ENCODE peak calls at places on chromosomes 6 and 20, in eight cellular contexts. N is effector memory CD4-positive, alpha-beta T cell; F is spleen; P is astrocyte of the spinal cord; Q is heart left ventricle; O is OCI-LY7; A is prostate gland; I is H7. G is an unnamed sample.

GRCh38 chr6:138818496-138819194 is 22.8 kb downstream of the ECT2L start:
- DNase-seq in N (no peak), F (no peak), P (no peak), Q (no peak), O (peak), A (no peak), I (no peak), G (no peak)

GRCh38 chr6:1103945-1104623 is 207.8 kb upstream of the FOXQ1 start:
- DNase-seq in N (no peak), F (no peak), P (peak), Q (no peak), O (no peak), A (peak), I (peak), G (peak)

GRCh38 chr6:122454673-122455072 is 16.9 kb downstream of the SERINC1 start:
- DNase-seq in N (no peak), F (no peak), P (no peak), Q (no peak), O (no peak), A (no peak), I (no peak), G (no peak)

GRCh38 chr6:125363010-125363359 is 61.2 kb upstream of the HDDC2 start:
- DNase-seq in N (no peak), F (no peak), P (peak), Q (no peak), O (no peak), A (no peak), I (no peak), G (no peak)

GRCh38 chr6:147211831-147212230 is 7.6 kb downstream of the STXBP5 start:
- DNase-seq in N (no peak), F (no peak), P (no peak), Q (no peak), O (no peak), A (no peak), I (no peak), G (no peak)

GRCh38 chr6:22356362-22356940 is 59.6 kb upstream of the PRL start:
- DNase-seq in N (no peak), F (no peak), P (no peak), Q (no peak), O (no peak), A (no peak), I (no peak), G (no peak)

GRCh38 chr6:147849401-147849800 is 340.9 kb downstream of the SAMD5 start:
- DNase-seq in N (no peak), F (no peak), P (no peak), Q (no peak), O (no peak), A (no peak), I (no peak), G (no peak)

GRCh38 chr20:51138576-51138975 is 115.7 kb upstream of the KCNG1 start:
- DNase-seq in N (no peak), F (no peak), P (no peak), Q (no peak), O (no peak), A (no peak), I (no peak), G (no peak)

GRCh38 chr20:23820493-23820892 is 6.0 kb downstream of the CST2 start:
- DNase-seq in N (no peak), F (no peak), P (peak), Q (no peak), O (no peak), A (no peak), I (no peak), G (no peak)

GRCh38 chr6:80523531-80523970 is 417.1 kb downstream of the BCKDHB start:
- DNase-seq in N (no peak), F (peak), P (peak), Q (no peak), O (no peak), A (no peak), I (peak), G (peak)

GRCh38 chr20:47713941-47714450 is 71.3 kb downstream of the SULF2 start:
- DNase-seq in N (no peak), F (no peak), P (peak), Q (no peak), O (no peak), A (no peak), I (no peak), G (peak)

GRCh38 chr6:148435386-148435785 is 92.7 kb downstream of the SASH1 start:
- DNase-seq in N (no peak), F (no peak), P (no peak), Q (no peak), O (no peak), A (no peak), I (no peak), G (no peak)

GRCh38 chr6:6008648-6009421 is 2.1 kb upstream of the NRN1 start:
- DNase-seq in N (no peak), F (peak), P (peak), Q (peak), O (peak), A (no peak), I (peak), G (peak)

GRCh38 chr6:109453594-109454482 is 1.7 kb downstream of the MICAL1 start:
- DNase-seq in N (no peak), F (peak), P (no peak), Q (no peak), O (peak), A (no peak), I (peak), G (no peak)

GRCh38 chr6:30965140-30965601 is 18.3 kb upstream of the MUC21 start:
- DNase-seq in N (no peak), F (no peak), P (no peak), Q (no peak), O (no peak), A (no peak), I (no peak), G (no peak)

GRCh38 chr6:167731216-167731615 is 95.5 kb upstream of the AFDN start:
- DNase-seq in N (no peak), F (peak), P (no peak), Q (peak), O (no peak), A (no peak), I (peak), G (no peak)

GRCh38 chr6:22808466-22808865 is 239.1 kb downstream of the HDGFL1 start:
- DNase-seq in N (no peak), F (no peak), P (no peak), Q (no peak), O (no peak), A (no peak), I (no peak), G (no peak)

GRCh38 chr6:136067731-136068341 is 182.3 kb downstream of the MTFR2 start:
- DNase-seq in N (no peak), F (no peak), P (peak), Q (no peak), O (no peak), A (no peak), I (peak), G (no peak)

GRCh38 chr20:32439132-32439829 is 81.2 kb downstream of the ASXL1 start:
- DNase-seq in N (no peak), F (no peak), P (peak), Q (no peak), O (no peak), A (no peak), I (peak), G (peak)

GRCh38 chr6:69232506-69233194 is 564.2 kb downstream of the LMBRD1 start:
- DNase-seq in N (no peak), F (peak), P (peak), Q (peak), O (peak), A (peak), I (peak), G (peak)

GRCh38 chr6:106529438-106529837 is 99.9 kb downstream of the RTN4IP1 start:
- DNase-seq in N (no peak), F (no peak), P (peak), Q (no peak), O (no peak), A (no peak), I (no peak), G (no peak)

GRCh38 chr20:7113577-7114466 is 346.3 kb downstream of the BMP2 start:
- DNase-seq in N (no peak), F (no peak), P (peak), Q (peak), O (peak), A (no peak), I (peak), G (peak)

GRCh38 chr20:25686081-25687077 is 10.3 kb downstream of the ZNF337 start:
- DNase-seq in N (no peak), F (peak), P (no peak), Q (no peak), O (peak), A (no peak), I (no peak), G (no peak)

GRCh38 chr20:47354710-47355488 is 1.6 kb downstream of the ZMYND8 start:
- DNase-seq in N (no peak), F (peak), P (peak), Q (no peak), O (no peak), A (no peak), I (no peak), G (peak)

GRCh38 chr20:52948491-52948890 is 23.7 kb upstream of the TSHZ2 start:
- DNase-seq in N (no peak), F (no peak), P (no peak), Q (no peak), O (no peak), A (no peak), I (no peak), G (no peak)

GRCh38 chr6:14141531-14141930 is 24.0 kb downstream of the CD83 start:
- DNase-seq in N (no peak), F (no peak), P (no peak), Q (no peak), O (no peak), A (no peak), I (no peak), G (no peak)

GRCh38 chr6:87586371-87587077 is 3.3 kb downstream of the RARS2 start:
- DNase-seq in N (no peak), F (no peak), P (no peak), Q (no peak), O (no peak), A (no peak), I (no peak), G (no peak)

GRCh38 chr20:54044156-54044555 is 26.2 kb downstream of the BCAS1 start:
- DNase-seq in N (no peak), F (no peak), P (peak), Q (no peak), O (no peak), A (no peak), I (no peak), G (no peak)

GRCh38 chr6:34897130-34897529 is 8.1 kb downstream of the ANKS1A start:
- DNase-seq in N (no peak), F (no peak), P (no peak), Q (no peak), O (no peak), A (no peak), I (no peak), G (no peak)

GRCh38 chr20:18904192-18904591 is 90.6 kb downstream of the SCP2D1 start:
- DNase-seq in N (no peak), F (no peak), P (no peak), Q (no peak), O (no peak), A (no peak), I (no peak), G (no peak)

GRCh38 chr6:167590193-167590592 is 236.5 kb upstream of the AFDN start:
- DNase-seq in N (no peak), F (no peak), P (no peak), Q (no peak), O (no peak), A (no peak), I (no peak), G (no peak)

GRCh38 chr20:31717478-31717946 is 5.2 kb downstream of the BCL2L1 start:
- DNase-seq in N (no peak), F (no peak), P (no peak), Q (no peak), O (no peak), A (no peak), I (no peak), G (no peak)

GRCh38 chr20:38073307-38074010 is 39.9 kb downstream of the RPRD1B start:
- DNase-seq in N (no peak), F (no peak), P (peak), Q (no peak), O (peak), A (peak), I (peak), G (peak)

GRCh38 chr6:144033816-144034540 is 25.9 kb upstream of the PLAGL1 start:
- DNase-seq in N (no peak), F (no peak), P (peak), Q (no peak), O (no peak), A (no peak), I (peak), G (no peak)

GRCh38 chr20:61980647-61981583 is 84.8 kb downstream of the TAF4 start:
- DNase-seq in N (no peak), F (peak), P (peak), Q (no peak), O (peak), A (no peak), I (peak), G (no peak)

GRCh38 chr6:146289816-146290588 is 253.6 kb upstream of the RAB32 start:
- DNase-seq in N (no peak), F (no peak), P (peak), Q (no peak), O (no peak), A (no peak), I (no peak), G (peak)

GRCh38 chr20:56032251-56032650 is 26.9 kb upstream of the CBLN4 start:
- DNase-seq in N (no peak), F (no peak), P (peak), Q (no peak), O (peak), A (no peak), I (no peak), G (no peak)

GRCh38 chr6:112443118-112443641 is 96.0 kb downstream of the RFPL4B start:
- DNase-seq in N (no peak), F (no peak), P (no peak), Q (no peak), O (no peak), A (no peak), I (no peak), G (no peak)

GRCh38 chr20:57638173-57638894 is 18.1 kb upstream of the ZBP1 start:
- DNase-seq in N (no peak), F (no peak), P (no peak), Q (no peak), O (no peak), A (peak), I (no peak), G (no peak)

GRCh38 chr6:15490242-15491100 is 172.4 kb downstream of the DTNBP1 start:
- DNase-seq in N (no peak), F (no peak), P (no peak), Q (no peak), O (no peak), A (no peak), I (no peak), G (no peak)

GRCh38 chr6:108113557-108114519 is 39.3 kb upstream of the OSTM1 start:
- DNase-seq in N (no peak), F (no peak), P (peak), Q (peak), O (peak), A (no peak), I (peak), G (peak)
- H3K4me3 ChIP-seq in N (no peak), F (no peak), P (peak), Q (no peak), O (no peak), A (no peak), I (peak), G (no peak)

GRCh38 chr6:149634315-149634714 is 14.2 kb downstream of the KATNA1 start:
- DNase-seq in N (no peak), F (no peak), P (no peak), Q (no peak), O (no peak), A (no peak), I (no peak), G (no peak)
- H3K4me3 ChIP-seq in N (no peak), F (no peak), P (no peak), Q (no peak), O (no peak), A (no peak), I (no peak), G (no peak)

DNA sequence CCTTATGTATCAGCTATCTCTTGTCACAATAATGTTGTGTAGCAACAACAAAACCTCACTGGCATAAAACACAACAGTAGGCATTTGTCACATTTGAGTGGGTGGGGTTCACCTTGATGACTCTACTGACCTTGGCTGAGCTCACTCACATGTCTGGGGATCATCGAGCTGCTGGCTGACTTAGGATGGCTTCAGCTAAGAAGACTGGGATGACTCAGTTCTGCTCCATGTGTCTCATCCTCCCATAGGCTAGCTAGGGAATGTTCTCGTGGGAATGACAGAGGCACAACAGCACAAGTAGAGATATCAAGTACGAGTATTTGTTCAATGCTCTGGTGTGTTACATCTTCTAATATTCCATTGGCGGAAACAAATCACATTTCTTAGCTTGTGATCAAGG is 167.9 kb downstream of the PLCB1 start:
- DNase-seq in N (no peak), F (no peak), P (peak), Q (no peak), O (no peak), A (no peak), I (no peak), G (no peak)
- H3K4me3 ChIP-seq in N (no peak), F (no peak), P (no peak), Q (no peak), O (no peak), A (no peak), I (no peak), G (no peak)

GRCh38 chr6:46848684-46849360 is 55.6 kb downstream of the MEP1A start:
- DNase-seq in N (peak), F (peak), P (peak), Q (peak), O (peak), A (peak), I (peak), G (peak)
- H3K4me3 ChIP-seq in N (no peak), F (no peak), P (no peak), Q (no peak), O (peak), A (no peak), I (no peak), G (no peak)